ENCODE peak calls at places on chromosomes 5 and 9, in nine cellular contexts. One of them, this sample, is unnamed.

GRCh38 chr5:146765089-146765832 is 113.3 kb downstream of the PPP2R2B start:
- DNase-seq in upper lobe of right lung: no peak
- DNase-seq in OCI-LY7: no peak
- DNase-seq in anterior cingulate cortex: no peak
- DNase-seq in central memory CD8-positive, alpha-beta T cell: no peak
- DNase-seq in NCI-H1092 treated with DMSO at 0.1 percent for 48 hours: no peak
- DNase-seq in AG10803: peak; percentile 49
- DNase-seq in NCI-H748 treated with DMSO at 0.1 percent for 48 hours: no peak
- DNase-seq in NCI-H187 treated with DMSO at 0.1 percent for 48 hours: no peak
- DNase-seq in this sample: no peak

GRCh38 chr9:137149942-137150484 is 11.1 kb downstream of the GRIN1 start:
- DNase-seq in upper lobe of right lung: no peak
- DNase-seq in OCI-LY7: peak; percentile 60
- DNase-seq in anterior cingulate cortex: no peak
- DNase-seq in central memory CD8-positive, alpha-beta T cell: no peak
- DNase-seq in NCI-H1092 treated with DMSO at 0.1 percent for 48 hours: no peak
- DNase-seq in AG10803: no peak
- DNase-seq in NCI-H748 treated with DMSO at 0.1 percent for 48 hours: peak; percentile 95
- DNase-seq in NCI-H187 treated with DMSO at 0.1 percent for 48 hours: no peak
- DNase-seq in this sample: no peak

GRCh38 chr5:55997742-55998351 is 3.1 kb upstream of the IL6ST start:
- DNase-seq in upper lobe of right lung: no peak
- DNase-seq in OCI-LY7: no peak
- DNase-seq in anterior cingulate cortex: no peak
- DNase-seq in central memory CD8-positive, alpha-beta T cell: no peak
- DNase-seq in NCI-H1092 treated with DMSO at 0.1 percent for 48 hours: no peak
- DNase-seq in AG10803: peak; percentile 40
- DNase-seq in NCI-H748 treated with DMSO at 0.1 percent for 48 hours: no peak
- DNase-seq in NCI-H187 treated with DMSO at 0.1 percent for 48 hours: no peak
- DNase-seq in this sample: no peak

GRCh38 chr9:17018001-17018491 is 116.8 kb upstream of the CNTLN start:
- DNase-seq in upper lobe of right lung: no peak
- DNase-seq in OCI-LY7: no peak
- DNase-seq in anterior cingulate cortex: no peak
- DNase-seq in central memory CD8-positive, alpha-beta T cell: no peak
- DNase-seq in NCI-H1092 treated with DMSO at 0.1 percent for 48 hours: no peak
- DNase-seq in AG10803: peak; percentile 83
- DNase-seq in NCI-H748 treated with DMSO at 0.1 percent for 48 hours: no peak
- DNase-seq in NCI-H187 treated with DMSO at 0.1 percent for 48 hours: no peak
- DNase-seq in this sample: no peak

GRCh38 chr5:34656001-34656699 is at the start of gene RAI14:
- DNase-seq in upper lobe of right lung: peak; percentile 93
- DNase-seq in OCI-LY7: no peak
- DNase-seq in anterior cingulate cortex: peak; percentile 47
- DNase-seq in central memory CD8-positive, alpha-beta T cell: no peak
- DNase-seq in NCI-H1092 treated with DMSO at 0.1 percent for 48 hours: no peak
- DNase-seq in AG10803: peak; percentile 88
- DNase-seq in NCI-H748 treated with DMSO at 0.1 percent for 48 hours: peak; percentile 55
- DNase-seq in NCI-H187 treated with DMSO at 0.1 percent for 48 hours: no peak
- DNase-seq in this sample: peak; percentile 72

GRCh38 chr9:112809351-112809848 is 58.8 kb downstream of the SNX30 start:
- DNase-seq in upper lobe of right lung: no peak
- DNase-seq in OCI-LY7: peak; percentile 85
- DNase-seq in anterior cingulate cortex: no peak
- DNase-seq in central memory CD8-positive, alpha-beta T cell: no peak
- DNase-seq in NCI-H1092 treated with DMSO at 0.1 percent for 48 hours: no peak
- DNase-seq in AG10803: no peak
- DNase-seq in NCI-H748 treated with DMSO at 0.1 percent for 48 hours: no peak
- DNase-seq in NCI-H187 treated with DMSO at 0.1 percent for 48 hours: no peak
- DNase-seq in this sample: no peak

GRCh38 chr9:125586173-125586512 is 120.9 kb downstream of the MAPKAP1 start:
- DNase-seq in upper lobe of right lung: no peak
- DNase-seq in OCI-LY7: no peak
- DNase-seq in anterior cingulate cortex: no peak
- DNase-seq in central memory CD8-positive, alpha-beta T cell: no peak
- DNase-seq in NCI-H1092 treated with DMSO at 0.1 percent for 48 hours: peak; percentile 65
- DNase-seq in AG10803: no peak
- DNase-seq in NCI-H748 treated with DMSO at 0.1 percent for 48 hours: no peak
- DNase-seq in NCI-H187 treated with DMSO at 0.1 percent for 48 hours: peak; percentile 86
- DNase-seq in this sample: no peak

GRCh38 chr5:181204561-181205401 is at the start of gene TRIM7:
- DNase-seq in upper lobe of right lung: peak; percentile 80
- DNase-seq in OCI-LY7: no peak
- DNase-seq in anterior cingulate cortex: no peak
- DNase-seq in central memory CD8-positive, alpha-beta T cell: no peak
- DNase-seq in NCI-H1092 treated with DMSO at 0.1 percent for 48 hours: no peak
- DNase-seq in AG10803: peak; percentile 49
- DNase-seq in NCI-H748 treated with DMSO at 0.1 percent for 48 hours: no peak
- DNase-seq in NCI-H187 treated with DMSO at 0.1 percent for 48 hours: no peak
- DNase-seq in this sample: peak; percentile 78

GRCh38 chr5:124735169-124735858 is 11.1 kb downstream of the ZNF608 start:
- DNase-seq in upper lobe of right lung: no peak
- DNase-seq in OCI-LY7: peak; percentile 73
- DNase-seq in anterior cingulate cortex: no peak
- DNase-seq in central memory CD8-positive, alpha-beta T cell: no peak
- DNase-seq in NCI-H1092 treated with DMSO at 0.1 percent for 48 hours: no peak
- DNase-seq in AG10803: peak; percentile 80
- DNase-seq in NCI-H748 treated with DMSO at 0.1 percent for 48 hours: no peak
- DNase-seq in NCI-H187 treated with DMSO at 0.1 percent for 48 hours: no peak
- DNase-seq in this sample: peak; percentile 65

GRCh38 chr9:16530669-16531461 is 339.6 kb downstream of the BNC2 start:
- DNase-seq in upper lobe of right lung: no peak
- DNase-seq in OCI-LY7: no peak
- DNase-seq in anterior cingulate cortex: no peak
- DNase-seq in central memory CD8-positive, alpha-beta T cell: no peak
- DNase-seq in NCI-H1092 treated with DMSO at 0.1 percent for 48 hours: peak; percentile 86
- DNase-seq in AG10803: no peak
- DNase-seq in NCI-H748 treated with DMSO at 0.1 percent for 48 hours: peak; percentile 10
- DNase-seq in NCI-H187 treated with DMSO at 0.1 percent for 48 hours: no peak
- DNase-seq in this sample: no peak

GRCh38 chr5:231661-232060 is 13.5 kb downstream of the SDHA start:
- DNase-seq in upper lobe of right lung: no peak
- DNase-seq in OCI-LY7: no peak
- DNase-seq in anterior cingulate cortex: peak; percentile 13
- DNase-seq in central memory CD8-positive, alpha-beta T cell: no peak
- DNase-seq in NCI-H1092 treated with DMSO at 0.1 percent for 48 hours: no peak
- DNase-seq in AG10803: no peak
- DNase-seq in NCI-H748 treated with DMSO at 0.1 percent for 48 hours: no peak
- DNase-seq in NCI-H187 treated with DMSO at 0.1 percent for 48 hours: no peak
- DNase-seq in this sample: no peak

This sample was measured in mucosa of descending colon.